ENCODE peak calls at places on chromosomes 7 and 10, in ten cellular contexts. M, B, C, K, T, V, A, O, R and Q are unnamed samples.
A peak's percentile ranks its signal among the peaks of the same experiment; 100 is the strongest.

GRCh38 chr7:29898301-29898700 is 91.3 kb downstream of the SCRN1 start:
- DNase-seq in M (no peak), B (no peak), C (no peak), K (no peak), T (no peak), V (no peak), A (no peak), O (no peak), R (no peak), Q (no peak)

GRCh38 chr10:23099816-23100215 is 4.4 kb downstream of the MSRB2 start:
- DNase-seq in M (no peak), B (no peak), C (no peak), K (no peak), T (no peak), V (no peak), A (peak; percentile 4), O (peak; percentile 62), R (no peak), Q (no peak)

GRCh38 chr10:48683424-48683823 is 1.2 kb upstream of the WDFY4 start:
- DNase-seq in M (no peak), B (no peak), C (no peak), K (no peak), T (no peak), V (no peak), A (no peak), O (no peak), R (no peak), Q (no peak)

GRCh38 chr7:50206521-50207250 is 97.8 kb upstream of the IKZF1 start:
- DNase-seq in M (no peak), B (peak; percentile 93), C (no peak), K (peak; percentile 67), T (no peak), V (no peak), A (no peak), O (no peak), R (no peak), Q (no peak)

GRCh38 chr7:34298492-34298891 is 359.5 kb upstream of the NPSR1 start:
- DNase-seq in M (no peak), B (no peak), C (no peak), K (no peak), T (no peak), V (no peak), A (peak; percentile 44), O (no peak), R (peak; percentile 51), Q (no peak)

GRCh38 chr10:6640433-6641040 is 60.5 kb upstream of the PRKCQ start:
- DNase-seq in M (no peak), B (no peak), C (no peak), K (no peak), T (no peak), V (no peak), A (no peak), O (no peak), R (no peak), Q (no peak)

GRCh38 chr10:127576011-127576410 is 26.9 kb downstream of the NPS start:
- DNase-seq in M (no peak), B (no peak), C (no peak), K (no peak), T (no peak), V (no peak), A (no peak), O (no peak), R (no peak), Q (no peak)

GRCh38 chr10:105041956-105042355 is 400.9 kb downstream of the SORCS3 start:
- DNase-seq in M (no peak), B (no peak), C (no peak), K (no peak), T (no peak), V (no peak), A (no peak), O (no peak), R (no peak), Q (no peak)

GRCh38 chr7:116351966-116352365 is 141.6 kb downstream of the TES start:
- DNase-seq in M (no peak), B (no peak), C (no peak), K (no peak), T (no peak), V (no peak), A (no peak), O (no peak), R (no peak), Q (no peak)

GRCh38 chr10:99370993-99371392 is 41.8 kb downstream of the CNNM1 start:
- DNase-seq in M (peak; percentile 25), B (peak; percentile 38), C (peak; percentile 40), K (no peak), T (no peak), V (no peak), A (peak; percentile 32), O (no peak), R (no peak), Q (no peak)

GRCh38 chr7:16634292-16634738 is 11.2 kb downstream of the ANKMY2 start:
- DNase-seq in M (peak; percentile 42), B (no peak), C (no peak), K (no peak), T (no peak), V (no peak), A (peak; percentile 80), O (no peak), R (no peak), Q (no peak)

GRCh38 chr7:143387156-143387975 is 6.2 kb downstream of the ZYX start:
- DNase-seq in M (peak; percentile 18), B (no peak), C (no peak), K (peak; percentile 66), T (no peak), V (no peak), A (no peak), O (no peak), R (no peak), Q (peak; percentile 60)

GRCh38 chr7:140035400-140036223 is 27.1 kb downstream of the PARP12 start:
- DNase-seq in M (peak; percentile 43), B (no peak), C (no peak), K (no peak), T (no peak), V (no peak), A (peak; percentile 39), O (peak; percentile 89), R (peak; percentile 53), Q (no peak)

DNA sequence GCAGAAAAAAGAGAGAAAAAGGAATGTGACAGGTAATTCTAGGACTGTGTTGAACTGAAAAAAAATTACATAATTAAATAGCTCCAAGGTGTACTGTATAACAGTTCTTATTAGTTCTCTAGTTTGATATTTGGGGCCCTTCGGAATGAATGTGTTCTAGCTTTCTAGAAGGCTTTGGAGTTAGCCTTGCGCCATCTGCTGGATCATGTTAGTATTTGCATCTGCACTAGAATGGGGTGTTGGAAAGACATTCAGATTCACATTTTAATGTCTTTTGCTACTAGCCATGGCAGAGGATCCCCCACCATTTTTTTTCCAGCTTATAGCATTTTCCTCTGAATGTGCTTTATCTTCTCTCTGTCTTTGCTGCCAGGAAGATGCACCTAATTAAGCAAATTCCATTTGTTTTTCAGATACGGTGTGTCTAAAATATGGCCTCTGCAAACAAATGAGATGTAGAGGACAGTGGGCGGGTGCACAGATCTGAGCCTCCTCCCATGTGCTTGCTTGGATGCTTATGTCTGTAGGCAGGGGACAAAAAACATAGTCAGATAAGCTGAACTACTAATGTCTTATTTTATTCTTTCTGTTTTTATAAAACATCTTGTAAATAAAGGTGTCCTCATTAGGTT is 238.5 kb downstream of the PHF14 start:
- DNase-seq in M (peak; percentile 82), B (peak; percentile 73), C (peak; percentile 79), K (no peak), T (peak; percentile 50), V (peak; percentile 30), A (peak; percentile 88), O (peak; percentile 71), R (peak; percentile 70), Q (no peak)
- H3K4me3 ChIP-seq in M (no peak overlapping the region), B (no peak overlapping the region), C (no peak overlapping the region), K (no peak overlapping the region), T (no peak overlapping the region), V (no peak overlapping the region), A (peak overlapping the region; percentile 20), O (peak overlapping the region; percentile 45), R (no peak overlapping the region), Q (no peak overlapping the region)

GRCh38 chr10:69636626-69637550 is 6.8 kb downstream of the FAM241B start:
- DNase-seq in M (peak; percentile 9), B (peak; percentile 32), C (peak; percentile 20), K (no peak), T (no peak), V (no peak), A (peak; percentile 13), O (peak; percentile 74), R (no peak), Q (peak; percentile 32)
- TF ChIP-seq CTCF in M (peak; percentile 22), B (peak; percentile 49), C (peak; percentile 30), K (no peak), T (no peak), V (no peak), A (peak; percentile 39), O (peak; percentile 90), R (peak; percentile 45), Q (no peak)

GRCh38 chr7:5065107-5065407 is 19.4 kb downstream of the RBAK start:
- DNase-seq in M (no peak), B (no peak), C (no peak), K (no peak), T (no peak), V (no peak), A (no peak), O (no peak), R (no peak), Q (no peak)

GRCh38 chr7:5063698-5064097 is 18.0 kb downstream of the RBAK start:
- DNase-seq in M (no peak), B (no peak), C (no peak), K (no peak), T (no peak), V (no peak), A (no peak), O (no peak), R (no peak), Q (no peak)

GRCh38 chr7:5070206-5070605 is 24.5 kb downstream of the RBAK start:
- DNase-seq in M (no peak), B (no peak), C (no peak), K (no peak), T (no peak), V (no peak), A (no peak), O (no peak), R (no peak), Q (no peak)

DNA sequence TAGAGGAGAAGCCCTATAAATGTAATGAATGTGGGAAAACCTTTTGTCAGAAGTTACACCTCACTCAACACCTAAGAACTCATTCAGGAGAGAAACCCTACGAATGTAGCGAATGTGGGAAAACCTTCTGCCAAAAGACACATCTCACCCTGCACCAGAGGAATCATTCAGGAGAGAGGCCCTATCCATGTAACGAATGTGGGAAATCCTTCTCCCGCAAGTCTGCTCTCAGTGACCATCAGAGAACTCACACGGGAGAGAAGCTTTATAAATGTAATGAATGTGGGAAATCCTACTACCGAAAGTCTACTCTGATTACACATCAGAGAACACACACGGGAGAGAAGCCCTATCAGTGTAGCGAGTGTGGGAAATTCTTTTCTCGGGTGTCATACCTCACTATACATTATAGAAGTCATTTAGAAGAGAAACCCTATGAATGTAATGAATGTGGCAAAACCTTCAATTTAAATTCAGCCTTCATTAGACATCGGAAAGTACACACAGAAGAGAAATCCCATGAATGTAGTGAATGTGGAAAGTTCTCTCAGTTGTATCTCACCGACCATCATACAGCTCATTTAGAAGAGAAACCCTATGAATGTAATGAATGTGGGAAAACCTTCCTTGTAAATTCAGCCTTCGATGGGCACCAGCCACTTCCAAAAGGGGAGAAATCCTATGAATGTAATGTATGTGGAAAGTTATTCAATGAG is 18.9 kb downstream of the RBAK start:
- DNase-seq in M (no peak), B (peak; percentile 40), C (peak; percentile 18), K (no peak), T (no peak), V (no peak), A (peak; percentile 33), O (no peak), R (no peak), Q (no peak)
- H3K4me3 ChIP-seq in M (no peak overlapping the region), B (no peak overlapping the region), C (no peak overlapping the region), K (peak overlapping the region; percentile 42), T (no peak overlapping the region), V (no peak overlapping the region), A (no peak overlapping the region), O (peak overlapping the region; percentile 28), R (no peak overlapping the region), Q (no peak overlapping the region)

GRCh38 chr10:58179238-58179637 is 88.5 kb downstream of the IPMK start:
- DNase-seq in M (peak; percentile 21), B (no peak), C (no peak), K (no peak), T (no peak), V (no peak), A (peak; percentile 33), O (peak; percentile 49), R (no peak), Q (no peak)
- TF ChIP-seq CTCF in M (no peak), B (no peak), C (no peak), K (no peak), T (no peak), V (no peak), A (no peak), O (no peak), R (no peak), Q (no peak)